ENCODE peak calls at places on chromosomes 1 and 21, in six cellular contexts. S is heart right ventricle, V is HFF-Myc, Y is body of pancreas, Q is nephron progenitor cell, M is A549. I is an unnamed sample.

GRCh38 chr1:93980320-93980744 is 71.1 kb upstream of the GCLM start:
- DNase-seq in S (no peak), V (no peak), Y (no peak), Q (peak), M (no peak), I (no peak)

GRCh38 chr1:31984419-31985347 is 29.0 kb upstream of the KHDRBS1 start:
- DNase-seq in S (no peak), V (no peak), Y (no peak), Q (no peak), M (no peak), I (peak)

GRCh38 chr21:30831194-30831765 is 1.7 kb upstream of the KRTAP7-1 start:
- DNase-seq in S (no peak), V (peak), Y (peak), Q (peak), M (peak), I (no peak)

GRCh38 chr1:156726549-156727226 is 1.6 kb upstream of the METTL25B start:
- DNase-seq in S (peak), V (no peak), Y (peak), Q (peak), M (peak), I (no peak)

GRCh38 chr1:97870574-97870973 is 50.3 kb downstream of the DPYD start:
- DNase-seq in S (no peak), V (no peak), Y (no peak), Q (no peak), M (no peak), I (no peak)

GRCh38 chr1:66769512-66770229 is 17.4 kb downstream of the DYNLT5 start:
- DNase-seq in S (no peak), V (no peak), Y (no peak), Q (no peak), M (no peak), I (no peak)

GRCh38 chr1:237799762-237800474 is 90.8 kb downstream of the ZP4 start:
- DNase-seq in S (peak), V (no peak), Y (peak), Q (peak), M (peak), I (peak)

GRCh38 chr1:239976130-239976968 is 115.3 kb upstream of the FMN2 start:
- DNase-seq in S (peak), V (peak), Y (peak), Q (peak), M (peak), I (peak)

GRCh38 chr1:240092301-240093119 is 827 bp downstream of the FMN2 start:
- DNase-seq in S (no peak), V (no peak), Y (peak), Q (peak), M (peak), I (no peak)

GRCh38 chr1:101967871-101968270 is 28.9 kb downstream of the OLFM3 start:
- DNase-seq in S (no peak), V (no peak), Y (no peak), Q (no peak), M (no peak), I (no peak)

GRCh38 chr1:63632110-63632509 is 38.9 kb downstream of the PGM1 start:
- DNase-seq in S (no peak), V (no peak), Y (no peak), Q (no peak), M (no peak), I (no peak)

GRCh38 chr1:202576816-202577215 is 133.4 kb downstream of the SYT2 start:
- DNase-seq in S (no peak), V (peak), Y (peak), Q (no peak), M (no peak), I (no peak)

GRCh38 chr1:84504580-84505021 is 1.6 kb upstream of the SPATA1 start:
- DNase-seq in S (no peak), V (no peak), Y (no peak), Q (no peak), M (peak), I (no peak)

GRCh38 chr21:25350056-25350455 is 257.2 kb downstream of the MRPL39 start:
- DNase-seq in S (no peak), V (no peak), Y (peak), Q (peak), M (no peak), I (no peak)

GRCh38 chr1:229889031-229889517 is 178.0 kb upstream of the GALNT2 start:
- DNase-seq in S (no peak), V (no peak), Y (peak), Q (no peak), M (no peak), I (no peak)

GRCh38 chr1:19774180-19774785 is 25.4 kb downstream of the TMCO4 start:
- DNase-seq in S (no peak), V (no peak), Y (no peak), Q (no peak), M (no peak), I (no peak)

GRCh38 chr1:66519988-66520387 is 14.0 kb upstream of the SGIP1 start:
- DNase-seq in S (no peak), V (no peak), Y (no peak), Q (no peak), M (peak), I (no peak)

GRCh38 chr1:184854036-184854435 is 99.4 kb upstream of the EDEM3 start:
- DNase-seq in S (no peak), V (no peak), Y (no peak), Q (no peak), M (no peak), I (no peak)

GRCh38 chr1:6208723-6209660 is 3.1 kb downstream of the RNF207 start:
- DNase-seq in S (no peak), V (no peak), Y (peak), Q (peak), M (no peak), I (no peak)

GRCh38 chr1:17207046-17207445 is 2.1 kb downstream of the PADI1 start:
- DNase-seq in S (peak), V (no peak), Y (peak), Q (no peak), M (no peak), I (no peak)

GRCh38 chr1:160260436-160261382 is 1.6 kb downstream of the DCAF8 start:
- DNase-seq in S (peak), V (peak), Y (no peak), Q (peak), M (no peak), I (no peak)

DNA sequence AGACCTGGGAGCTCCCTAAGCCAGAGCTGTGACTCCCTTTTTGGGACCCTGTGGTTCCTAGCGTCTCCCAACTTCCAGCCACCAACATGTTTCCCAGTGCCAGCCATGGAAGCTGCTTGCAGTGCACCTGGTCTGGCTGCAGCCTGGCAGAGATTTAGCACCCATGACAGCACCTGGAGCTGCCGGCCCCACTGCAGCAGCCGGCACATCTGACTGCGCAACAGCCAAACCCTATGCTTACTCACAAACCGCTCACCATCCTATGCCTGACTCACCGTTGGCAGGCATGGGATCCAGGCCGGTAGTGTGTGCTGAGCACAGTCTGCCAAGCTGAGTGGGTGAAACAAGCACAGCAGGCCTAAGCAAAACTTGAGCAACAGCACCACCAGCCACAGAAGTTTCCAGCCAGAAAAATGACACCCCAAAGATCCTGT is 435.9 kb upstream of the PRMT6 start:
- DNase-seq in S (no peak), V (peak), Y (no peak), Q (no peak), M (no peak), I (no peak)
- TF ChIP-seq CTCF in S (no peak), V (no peak), Y (no peak), Q (no peak), M (no peak), I (no peak)

GRCh38 chr1:52364235-52364839 is 1.7 kb downstream of the CC2D1B start:
- DNase-seq in S (no peak), V (no peak), Y (peak), Q (no peak), M (no peak), I (no peak)
- TF ChIP-seq CTCF in S (no peak), V (no peak), Y (no peak), Q (no peak), M (no peak), I (no peak)

GRCh38 chr1:218521414-218522169 is 176.5 kb downstream of the TGFB2 start:
- DNase-seq in S (peak), V (peak), Y (peak), Q (peak), M (peak), I (no peak)
- TF ChIP-seq CTCF in S (peak), V (peak), Y (no peak), Q (peak), M (peak), I (peak)

GRCh38 chr1:23483327-23484252 is at the start of gene ASAP3:
- DNase-seq in S (peak), V (no peak), Y (peak), Q (peak), M (no peak), I (no peak)
- TF ChIP-seq CTCF in S (no peak), V (no peak), Y (no peak), Q (no peak), M (peak), I (no peak)

DNA sequence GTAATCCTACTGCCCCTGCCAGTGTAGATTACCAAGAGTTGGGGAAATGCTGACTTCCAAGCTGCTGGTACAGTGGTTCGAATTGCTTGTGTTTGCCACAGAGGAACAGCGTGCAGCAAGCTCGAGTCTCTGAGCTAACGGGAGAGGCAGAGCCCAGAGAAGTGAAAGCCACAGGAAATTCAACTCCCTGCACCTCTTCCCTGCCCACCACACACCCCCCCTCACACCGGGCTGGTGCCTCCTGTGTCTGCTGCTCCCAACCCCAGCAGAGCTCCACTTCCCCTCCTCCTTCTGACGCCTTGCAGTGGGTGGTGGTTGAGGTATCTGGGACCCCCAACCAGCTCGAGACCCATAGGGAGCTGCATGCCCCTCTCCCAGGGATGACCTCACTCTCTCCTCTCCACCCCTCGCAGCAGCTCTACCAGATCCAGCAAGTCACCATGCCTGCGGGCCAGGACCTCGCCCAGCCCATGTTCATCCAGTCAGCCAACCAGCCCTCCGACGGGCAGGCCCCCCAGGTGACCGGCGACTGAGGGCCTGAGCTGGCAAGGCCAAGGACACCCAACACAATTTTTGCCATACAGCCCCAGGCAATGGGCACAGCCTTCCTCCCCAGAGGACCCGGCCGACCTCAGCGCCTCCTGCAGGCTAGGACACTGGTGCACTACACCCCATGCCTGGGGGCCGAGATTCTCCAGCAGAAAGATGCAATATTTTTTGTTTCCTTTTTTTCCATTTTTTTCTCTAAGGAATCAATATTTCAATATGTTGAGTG is 13.1 kb upstream of the KCNQ4 start:
- DNase-seq in S (no peak), V (no peak), Y (no peak), Q (no peak), M (no peak), I (no peak)
- TF ChIP-seq CTCF in S (no peak), V (no peak), Y (no peak), Q (no peak), M (no peak), I (no peak)

GRCh38 chr1:25724201-25724600 is 75.8 kb upstream of the SELENON start:
- DNase-seq in S (no peak), V (no peak), Y (no peak), Q (no peak), M (no peak), I (no peak)
- TF ChIP-seq CTCF in S (no peak), V (no peak), Y (no peak), Q (no peak), M (no peak), I (no peak)

GRCh38 chr1:183019860-183020259 is 3.4 kb upstream of the LAMC1 start:
- DNase-seq in S (no peak), V (no peak), Y (peak), Q (no peak), M (peak), I (no peak)
- TF ChIP-seq CTCF in S (no peak), V (no peak), Y (no peak), Q (no peak), M (peak), I (no peak)

GRCh38 chr1:234691567-234691966 is 81.6 kb upstream of the IRF2BP2 start:
- DNase-seq in S (no peak), V (no peak), Y (no peak), Q (no peak), M (peak), I (no peak)
- TF ChIP-seq CTCF in S (no peak), V (peak), Y (no peak), Q (no peak), M (no peak), I (no peak)

GRCh38 chr1:198528376-198528775 is 12.1 kb downstream of the ATP6V1G3 start:
- DNase-seq in S (no peak), V (no peak), Y (no peak), Q (no peak), M (no peak), I (no peak)

GRCh38 chr1:198519639-198520501 is 20.6 kb downstream of the ATP6V1G3 start:
- DNase-seq in S (no peak), V (no peak), Y (no peak), Q (no peak), M (no peak), I (no peak)

GRCh38 chr1:198517623-198518022 is 22.9 kb downstream of the ATP6V1G3 start:
- DNase-seq in S (no peak), V (no peak), Y (no peak), Q (no peak), M (no peak), I (no peak)

GRCh38 chr1:198520524-198521254 is 19.8 kb downstream of the ATP6V1G3 start:
- DNase-seq in S (no peak), V (no peak), Y (no peak), Q (no peak), M (no peak), I (no peak)

GRCh38 chr1:198523183-198523942 is 17.1 kb downstream of the ATP6V1G3 start:
- DNase-seq in S (no peak), V (no peak), Y (no peak), Q (no peak), M (no peak), I (no peak)
- TF ChIP-seq CTCF in S (no peak), V (no peak), Y (no peak), Q (no peak), M (no peak), I (no peak)

I was measured in natural killer cell.